ENCODE peak calls at places on chromosomes 5 and 9, in six cellular contexts. I is posterior vena cava, Q is thoracic aorta, S is MCF 10A, N is stromal cell of bone marrow, F is KG1. H is an unnamed sample.

GRCh38 chr9:94675008-94675841 is 35.9 kb upstream of the FBP1 start:
- DNase-seq in F (no peak), Q (no peak), S (peak; percentile 30), N (peak; percentile 39), I (no peak), H (no peak)

GRCh38 chr5:177430146-177430951 is 3.9 kb downstream of the GRK6 start:
- DNase-seq in S (no peak), Q (no peak), N (no peak), F (no peak), I (peak; percentile 71), H (no peak)

GRCh38 chr5:125194901-125195300 is 448.5 kb upstream of the ZNF608 start:
- DNase-seq in Q (no peak), N (no peak), S (no peak), F (no peak), I (no peak), H (no peak)

GRCh38 chr5:146390469-146390868 is 51.8 kb downstream of the POU4F3 start:
- DNase-seq in N (no peak), I (no peak), Q (no peak), F (no peak), S (no peak), H (no peak)

GRCh38 chr9:136309101-136309801 is 5.4 kb upstream of the CCDC187 start:
- DNase-seq in I (no peak), S (no peak), F (no peak), N (no peak), Q (no peak), H (no peak)

GRCh38 chr9:113592806-113593575 is 129.5 kb downstream of the RGS3 start:
- DNase-seq in Q (no peak), S (no peak), I (no peak), F (no peak), N (no peak), H (no peak)

GRCh38 chr9:121782514-121783110 is 131.2 kb downstream of the DAB2IP start:
- DNase-seq in S (no peak), Q (no peak), I (no peak), F (no peak), N (no peak), H (no peak)

GRCh38 chr5:76811214-76811613 is 7.6 kb upstream of the F2RL1 start:
- DNase-seq in N (no peak), S (peak; percentile 87), Q (no peak), I (no peak), F (no peak), H (peak; percentile 79)

GRCh38 chr9:121783126-121783522 is 131.7 kb downstream of the DAB2IP start:
- DNase-seq in N (no peak), Q (no peak), S (no peak), I (no peak), F (no peak), H (no peak)

GRCh38 chr5:100424787-100425186 is 110.4 kb upstream of the FAM174A start:
- DNase-seq in I (no peak), N (no peak), F (no peak), S (no peak), Q (no peak), H (no peak)

GRCh38 chr5:17373406-17374110 is 124.5 kb upstream of the TAF11L2 start:
- DNase-seq in S (no peak), F (no peak), I (no peak), N (peak; percentile 78), Q (no peak), H (no peak)

GRCh38 chr5:32600057-32600622 is 14.8 kb downstream of the SUB1 start:
- DNase-seq in S (peak; percentile 76), Q (no peak), N (peak; percentile 94), I (no peak), F (no peak), H (peak; percentile 66)

GRCh38 chr5:55308254-55308836 is 556 bp downstream of the MTREX start:
- DNase-seq in F (no peak), N (no peak), S (peak; percentile 37), I (no peak), Q (no peak), H (no peak)

GRCh38 chr9:125513634-125514413 is 193.2 kb downstream of the MAPKAP1 start:
- DNase-seq in I (no peak), S (peak; percentile 88), Q (no peak), N (no peak), F (no peak), H (peak; percentile 92)

GRCh38 chr5:64595519-64595855 is 89.7 kb downstream of the RGS7BP start:
- DNase-seq in Q (no peak), N (no peak), I (no peak), F (no peak), S (no peak), H (no peak)

GRCh38 chr5:90650767-90651166 is 92.2 kb downstream of the ADGRV1 start:
- DNase-seq in Q (no peak), F (no peak), S (no peak), I (no peak), N (no peak), H (no peak)